ENCODE peak calls at places on chromosomes 2 and 18, in five cellular contexts. B is A549, Y is K562, Q is H1, U is GM12878. C is an unnamed sample.

GRCh38 chr2:108316194-108316880 is 27.6 kb downstream of the SULT1C2 start:
- DNase-seq in B (no peak), Y (no peak), Q (peak; percentile 65), U (no peak), C (no peak)

GRCh38 chr2:53768233-53768542 is 584 bp downstream of the CHAC2 start:
- DNase-seq in B (no peak), Y (no peak), Q (no peak), U (no peak), C (no peak)

GRCh38 chr2:208315081-208315788 is 49.2 kb downstream of the PIKFYVE start:
- DNase-seq in B (peak; percentile 6), Y (no peak), Q (no peak), U (peak; percentile 73), C (no peak)

GRCh38 chr2:95079455-95079776 is 42.2 kb downstream of the MRPS5 start:
- DNase-seq in B (no peak), Y (no peak), Q (no peak), U (no peak), C (no peak)

GRCh38 chr2:239695728-239696240 is 295.0 kb upstream of the HDAC4 start:
- DNase-seq in B (no peak), Y (no peak), Q (no peak), U (no peak), C (no peak)

GRCh38 chr2:170713280-170714155 is 1.6 kb upstream of the SP5 start:
- DNase-seq in B (no peak), Y (no peak), Q (peak; percentile 67), U (no peak), C (peak; percentile 26)

GRCh38 chr18:59639136-59639535 is 58.1 kb downstream of the CCBE1 start:
- DNase-seq in B (no peak), Y (no peak), Q (no peak), U (no peak), C (no peak)

GRCh38 chr2:120283649-120284048 is 31.0 kb downstream of the RALB start:
- DNase-seq in B (peak; percentile 18), Y (no peak), Q (no peak), U (no peak), C (peak; percentile 65)

GRCh38 chr2:238817382-238817781 is 30.5 kb upstream of the TWIST2 start:
- DNase-seq in B (no peak), Y (no peak), Q (no peak), U (no peak), C (no peak)

GRCh38 chr2:101976887-101977286 is 14.9 kb upstream of the IL1R2 start:
- DNase-seq in B (no peak), Y (no peak), Q (no peak), U (peak; percentile 60), C (no peak)

GRCh38 chr18:26771524-26771923 is 94.0 kb downstream of the AQP4 start:
- DNase-seq in B (peak; percentile 17), Y (no peak), Q (no peak), U (no peak), C (peak; percentile 6)

GRCh38 chr2:189249171-189249570 is 69.6 kb upstream of the COL5A2 start:
- DNase-seq in B (no peak), Y (no peak), Q (no peak), U (no peak), C (no peak)

GRCh38 chr2:111679202-111679601 is 204.8 kb downstream of the ANAPC1 start:
- DNase-seq in B (no peak), Y (no peak), Q (no peak), U (no peak), C (no peak)

GRCh38 chr2:237154894-237155851 is 69.5 kb downstream of the COPS8 start:
- DNase-seq in B (no peak), Y (no peak), Q (no peak), U (peak; percentile 75), C (no peak)

GRCh38 chr18:49562481-49563129 is 748 bp downstream of the LIPG start:
- DNase-seq in B (no peak), Y (no peak), Q (peak; percentile 53), U (no peak), C (no peak)
- TF ChIP-seq HDAC2 in B (no peak), Y (no peak), Q (no peak), U (no peak), C (no peak)

GRCh38 chr18:29181151-29181901 is 1004.4 kb upstream of the CDH2 start:
- DNase-seq in B (peak; percentile 15), Y (no peak), Q (no peak), U (no peak), C (no peak)
- TF ChIP-seq HDAC2 in B (no peak), Y (no peak), Q (no peak), U (no peak), C (no peak)

DNA sequence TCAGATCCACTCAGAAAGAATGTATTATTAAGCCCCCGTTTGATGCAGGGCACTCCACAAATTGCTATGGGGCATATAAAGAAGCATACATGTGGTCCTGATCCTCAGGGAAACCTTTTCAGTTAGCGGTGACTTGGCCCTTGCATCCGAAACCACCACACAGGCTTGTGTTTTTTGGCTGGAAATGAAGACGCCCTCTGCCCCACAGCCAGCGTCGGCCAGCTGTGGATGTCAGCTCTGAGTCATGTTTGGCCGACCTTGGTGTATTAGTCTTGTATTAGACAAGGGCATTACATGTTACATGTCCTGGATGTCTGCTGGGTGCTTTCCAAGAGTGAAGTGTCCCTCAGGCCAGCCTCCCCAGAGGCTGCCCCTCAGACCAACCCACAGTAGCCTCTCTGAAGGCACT is 107.6 kb upstream of the MAP3K20 start:
- DNase-seq in B (no peak), Y (no peak), Q (no peak), U (no peak), C (peak; percentile 20)
- TF ChIP-seq HDAC2 in B (no peak), Y (no peak), Q (no peak), U (no peak), C (no peak)

GRCh38 chr18:76953186-76953982 is 131.0 kb downstream of the ZNF236 start:
- DNase-seq in B (no peak), Y (no peak), Q (no peak), U (no peak), C (no peak)
- TF ChIP-seq HDAC2 in B (no peak), Y (no peak), Q (no peak), U (no peak), C (no peak)

GRCh38 chr2:81991282-81991681 is 1686.7 kb upstream of the LRRTM1 start:
- DNase-seq in B (no peak), Y (no peak), Q (no peak), U (no peak), C (no peak)
- TF ChIP-seq HDAC2 in B (no peak), Y (no peak), Q (no peak), U (no peak), C (no peak)

DNA sequence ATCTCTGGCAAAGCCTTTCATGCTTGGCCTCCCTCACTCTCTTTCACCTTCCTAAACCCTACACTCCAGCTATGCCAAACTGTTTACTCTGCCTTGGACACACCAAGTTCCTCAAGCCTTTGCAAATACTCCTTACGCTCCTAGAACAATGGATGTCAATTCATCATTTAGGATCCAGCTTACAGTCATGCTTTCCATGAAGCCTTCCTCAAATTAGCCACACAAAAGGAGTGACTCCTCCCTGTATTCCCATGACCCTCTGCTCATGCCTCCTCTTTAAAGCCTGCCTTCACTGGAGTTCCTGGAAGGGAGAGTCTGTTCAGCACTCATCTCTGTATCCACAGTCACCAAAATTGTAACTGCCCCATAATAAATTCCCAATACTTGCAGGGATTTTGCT is 736 bp upstream of the EHD3 start:
- DNase-seq in B (no peak), Y (no peak), Q (peak; percentile 38), U (no peak), C (no peak)
- TF ChIP-seq HDAC2 in B (no peak), Y (no peak), Q (no peak), U (no peak), C (no peak)

GRCh38 chr2:71789556-71790219 is 336.3 kb downstream of the DYSF start:
- DNase-seq in B (peak; percentile 52), Y (peak; percentile 27), Q (no peak), U (no peak), C (no peak)
- TF ChIP-seq HDAC2 in B (no peak), Y (no peak), Q (no peak), U (no peak), C (no peak)

GRCh38 chr2:147388217-147388616 is 456.6 kb upstream of the ACVR2A start:
- DNase-seq in B (no peak), Y (no peak), Q (no peak), U (no peak), C (no peak)
- TF ChIP-seq HDAC2 in B (no peak), Y (no peak), Q (no peak), U (no peak), C (no peak)

GRCh38 chr2:20599001-20599600 is 51.8 kb downstream of the HS1BP3 start:
- DNase-seq in B (no peak), Y (no peak), Q (no peak), U (no peak), C (no peak)
- TF ChIP-seq HDAC2 in B (no peak), Y (no peak), Q (no peak), U (no peak), C (no peak)

C was measured in HepG2.